ENCODE peak calls at places on chromosomes 7 and 10, in five cellular contexts. One of them, this sample, is unnamed.

GRCh38 chr7:127885222-127885772 is 145.9 kb downstream of the LRRC4 start:
- DNase-seq in ELF-1: no peak
- DNase-seq in HT-29: no peak
- DNase-seq in effector CD4-positive, alpha-beta T cell: no peak
- DNase-seq in PC-9: no peak
- DNase-seq in this sample: no peak

GRCh38 chr10:14564268-14564744 is 210.4 kb downstream of the FAM107B start:
- DNase-seq in ELF-1: no peak
- DNase-seq in HT-29: no peak
- DNase-seq in effector CD4-positive, alpha-beta T cell: no peak
- DNase-seq in PC-9: no peak
- DNase-seq in this sample: no peak

GRCh38 chr7:1059200-1060091 is 15.1 kb downstream of the GPR146 start:
- DNase-seq in ELF-1: peak; percentile 89
- DNase-seq in HT-29: no peak
- DNase-seq in effector CD4-positive, alpha-beta T cell: no peak
- DNase-seq in PC-9: no peak
- DNase-seq in this sample: no peak

GRCh38 chr10:72328045-72328828 is 26.5 kb downstream of the DNAJB12 start:
- DNase-seq in ELF-1: peak; percentile 87
- DNase-seq in HT-29: peak; percentile 86
- DNase-seq in effector CD4-positive, alpha-beta T cell: no peak
- DNase-seq in PC-9: peak; percentile 84
- DNase-seq in this sample: peak; percentile 68

GRCh38 chr10:96664563-96664962 is 55.8 kb downstream of the PIK3AP1 start:
- DNase-seq in ELF-1: no peak
- DNase-seq in HT-29: no peak
- DNase-seq in effector CD4-positive, alpha-beta T cell: no peak
- DNase-seq in PC-9: no peak
- DNase-seq in this sample: peak; percentile 54

GRCh38 chr7:33183504-33183903 is 54.1 kb downstream of the BBS9 start:
- DNase-seq in ELF-1: no peak
- DNase-seq in HT-29: no peak
- DNase-seq in effector CD4-positive, alpha-beta T cell: no peak
- DNase-seq in PC-9: no peak
- DNase-seq in this sample: no peak

GRCh38 chr7:76129836-76130235 is 71.9 kb upstream of the SRRM3 start:
- DNase-seq in ELF-1: no peak
- DNase-seq in HT-29: no peak
- DNase-seq in effector CD4-positive, alpha-beta T cell: no peak
- DNase-seq in PC-9: no peak
- DNase-seq in this sample: no peak

GRCh38 chr7:142313528-142313927 is 55.7 kb upstream of the PRSS58 start:
- DNase-seq in ELF-1: no peak
- DNase-seq in HT-29: no peak
- DNase-seq in effector CD4-positive, alpha-beta T cell: no peak
- DNase-seq in PC-9: no peak
- DNase-seq in this sample: no peak

GRCh38 chr7:2860627-2861133 is 16.6 kb upstream of the GNA12 start:
- DNase-seq in ELF-1: no peak
- DNase-seq in HT-29: peak; percentile 96
- DNase-seq in effector CD4-positive, alpha-beta T cell: no peak
- DNase-seq in PC-9: no peak
- DNase-seq in this sample: no peak

GRCh38 chr10:26048756-26049155 is 114.7 kb downstream of the MYO3A start:
- DNase-seq in ELF-1: no peak
- DNase-seq in HT-29: no peak
- DNase-seq in effector CD4-positive, alpha-beta T cell: no peak
- DNase-seq in PC-9: no peak
- DNase-seq in this sample: no peak

GRCh38 chr10:76311752-76312699 is 880.6 kb downstream of the LRMDA start:
- DNase-seq in ELF-1: peak; percentile 66
- DNase-seq in HT-29: peak; percentile 34
- DNase-seq in effector CD4-positive, alpha-beta T cell: no peak
- DNase-seq in PC-9: peak; percentile 11
- DNase-seq in this sample: peak; percentile 9

GRCh38 chr7:101754432-101755159 is 62.8 kb upstream of the CUX1 start:
- DNase-seq in ELF-1: no peak
- DNase-seq in HT-29: no peak
- DNase-seq in effector CD4-positive, alpha-beta T cell: no peak
- DNase-seq in PC-9: no peak
- DNase-seq in this sample: no peak

GRCh38 chr7:111038185-111038584 is 52.7 kb upstream of the LRRN3 start:
- DNase-seq in ELF-1: no peak
- DNase-seq in HT-29: no peak
- DNase-seq in effector CD4-positive, alpha-beta T cell: no peak
- DNase-seq in PC-9: no peak
- DNase-seq in this sample: no peak

GRCh38 chr7:117118579-117119180 is 165.4 kb downstream of the ST7 start:
- DNase-seq in ELF-1: no peak
- DNase-seq in HT-29: no peak
- DNase-seq in effector CD4-positive, alpha-beta T cell: no peak
- DNase-seq in PC-9: no peak
- DNase-seq in this sample: no peak

GRCh38 chr7:121623130-121623872 is 227.2 kb upstream of the FAM3C start:
- DNase-seq in ELF-1: no peak
- DNase-seq in HT-29: no peak
- DNase-seq in effector CD4-positive, alpha-beta T cell: no peak
- DNase-seq in PC-9: no peak
- DNase-seq in this sample: no peak

GRCh38 chr7:130559184-130559583 is 67.3 kb downstream of the MEST start:
- DNase-seq in ELF-1: no peak
- DNase-seq in HT-29: no peak
- DNase-seq in effector CD4-positive, alpha-beta T cell: no peak
- DNase-seq in PC-9: no peak
- DNase-seq in this sample: no peak

This sample was measured in GM13976.